ENCODE peak calls at places on chromosomes 5 and 9, in nine cellular contexts. P is kidney epithelial cell, B is IMR-90, H is left ventricle myocardium inferior, Y is OCI-LY7, J is cardiac fibroblast, S is spleen, Z is tibial nerve, R is lower leg skin. N is an unnamed sample.

GRCh38 chr9:34985311-34985899 is 4.1 kb upstream of the DNAJB5 start:
- DNase-seq in P (no peak), B (peak), H (peak), Y (peak), J (peak), S (peak), Z (no peak), R (peak), N (peak)

GRCh38 chr5:153896117-153896516 is 142.6 kb downstream of the FAM114A2 start:
- DNase-seq in P (no peak), B (peak), H (no peak), Y (no peak), J (peak), S (no peak), Z (no peak), R (no peak), N (peak)

GRCh38 chr5:113359419-113359818 is 75.4 kb downstream of the TSSK1B start:
- DNase-seq in P (no peak), B (peak), H (no peak), Y (no peak), J (no peak), S (no peak), Z (no peak), R (no peak), N (no peak)

GRCh38 chr9:36716496-36716895 is 143.8 kb downstream of the MELK start:
- DNase-seq in P (no peak), B (peak), H (no peak), Y (no peak), J (no peak), S (no peak), Z (no peak), R (no peak), N (no peak)

GRCh38 chr5:113109344-113109743 is 132.7 kb downstream of the DCP2 start:
- DNase-seq in P (no peak), B (no peak), H (no peak), Y (no peak), J (no peak), S (no peak), Z (no peak), R (no peak), N (no peak)

GRCh38 chr5:61519728-61520277 is 187.7 kb downstream of the ZSWIM6 start:
- DNase-seq in P (no peak), B (no peak), H (no peak), Y (no peak), J (no peak), S (no peak), Z (no peak), R (no peak), N (no peak)

GRCh38 chr5:27854243-27854852 is 816.0 kb upstream of the CDH9 start:
- DNase-seq in P (no peak), B (no peak), H (no peak), Y (no peak), J (no peak), S (no peak), Z (no peak), R (no peak), N (peak)

GRCh38 chr9:36922548-36922947 is 111.5 kb downstream of the PAX5 start:
- DNase-seq in P (no peak), B (no peak), H (no peak), Y (no peak), J (peak), S (no peak), Z (no peak), R (no peak), N (peak)

GRCh38 chr5:31232273-31232888 is 38.9 kb downstream of the CDH6 start:
- DNase-seq in P (no peak), B (peak), H (no peak), Y (peak), J (peak), S (no peak), Z (no peak), R (no peak), N (peak)

GRCh38 chr9:136740971-136741884 is 1.5 kb downstream of the LCN10 start:
- DNase-seq in P (no peak), B (peak), H (peak), Y (no peak), J (no peak), S (no peak), Z (no peak), R (no peak), N (no peak)

GRCh38 chr9:37859043-37859442 is 44.9 kb downstream of the SLC25A51 start:
- DNase-seq in P (no peak), B (peak), H (no peak), Y (no peak), J (peak), S (no peak), Z (no peak), R (no peak), N (peak)

GRCh38 chr5:119532637-119533036 is 80.3 kb downstream of the HSD17B4 start:
- DNase-seq in P (no peak), B (peak), H (no peak), Y (no peak), J (no peak), S (no peak), Z (no peak), R (no peak), N (no peak)

GRCh38 chr5:95746194-95746593 is 15.1 kb downstream of the RHOBTB3 start:
- DNase-seq in P (no peak), B (no peak), H (no peak), Y (no peak), J (no peak), S (no peak), Z (no peak), R (no peak), N (no peak)

GRCh38 chr5:96316487-96316886 is 116.6 kb downstream of the PCSK1 start:
- DNase-seq in P (no peak), B (no peak), H (no peak), Y (no peak), J (no peak), S (no peak), Z (no peak), R (no peak), N (no peak)

GRCh38 chr5:160158087-160158486 is 38.8 kb upstream of the PWWP2A start:
- DNase-seq in P (no peak), B (no peak), H (no peak), Y (peak), J (no peak), S (no peak), Z (no peak), R (no peak), N (no peak)

GRCh38 chr9:35656841-35657326 is 935 bp downstream of the RMRP start:
- DNase-seq in P (no peak), B (no peak), H (no peak), Y (no peak), J (no peak), S (no peak), Z (no peak), R (no peak), N (no peak)

GRCh38 chr9:135342206-135343130 is 137.1 kb upstream of the PPP1R26 start:
- DNase-seq in P (no peak), B (no peak), H (no peak), Y (no peak), J (no peak), S (peak), Z (no peak), R (no peak), N (no peak)

GRCh38 chr9:111601237-111602018 is 2.0 kb upstream of the PTGR1 start:
- DNase-seq in P (no peak), B (peak), H (no peak), Y (no peak), J (peak), S (no peak), Z (no peak), R (no peak), N (no peak)

GRCh38 chr9:135240871-135241311 is 153.4 kb downstream of the OLFM1 start:
- DNase-seq in P (no peak), B (no peak), H (no peak), Y (no peak), J (no peak), S (peak), Z (no peak), R (no peak), N (no peak)

GRCh38 chr5:68148096-68148495 is 67.5 kb upstream of the PIK3R1 start:
- DNase-seq in P (no peak), B (no peak), H (no peak), Y (no peak), J (no peak), S (no peak), Z (no peak), R (no peak), N (no peak)

GRCh38 chr9:33687779-33688178 is 107.6 kb upstream of the PRSS3 start:
- DNase-seq in P (no peak), B (peak), H (no peak), Y (no peak), J (no peak), S (no peak), Z (no peak), R (no peak), N (no peak)

GRCh38 chr9:124020520-124021384 is 9.2 kb downstream of the LHX2 start:
- DNase-seq in P (no peak), B (no peak), H (no peak), Y (no peak), J (no peak), S (no peak), Z (no peak), R (no peak), N (no peak)

GRCh38 chr5:146188358-146188757 is 5.9 kb upstream of the LARS1 start:
- DNase-seq in P (peak), B (peak), H (no peak), Y (no peak), J (peak), S (no peak), Z (no peak), R (no peak), N (peak)

GRCh38 chr9:133991964-133992779 is at the start of gene VAV2:
- DNase-seq in P (no peak), B (peak), H (peak), Y (peak), J (peak), S (peak), Z (no peak), R (peak), N (peak)

GRCh38 chr5:172716796-172717313 is 54.1 kb downstream of the DUSP1 start:
- DNase-seq in P (peak), B (peak), H (peak), Y (peak), J (peak), S (peak), Z (peak), R (peak), N (peak)

GRCh38 chr9:27599102-27599501 is 25.8 kb upstream of the C9orf72 start:
- DNase-seq in P (no peak), B (no peak), H (no peak), Y (no peak), J (peak), S (no peak), Z (no peak), R (no peak), N (no peak)

GRCh38 chr9:115209601-115210306 is 91.8 kb upstream of the TNC start:
- DNase-seq in P (peak), B (peak), H (no peak), Y (no peak), J (no peak), S (no peak), Z (no peak), R (no peak), N (peak)

GRCh38 chr5:179314606-179315355 is 30.5 kb downstream of the ADAMTS2 start:
- DNase-seq in P (no peak), B (no peak), H (peak), Y (no peak), J (no peak), S (peak), Z (no peak), R (peak), N (no peak)

GRCh38 chr9:132982508-132982907 is 4.0 kb downstream of the GFI1B start:
- DNase-seq in P (no peak), B (no peak), H (no peak), Y (no peak), J (no peak), S (no peak), Z (no peak), R (no peak), N (no peak)

GRCh38 chr5:38115318-38115827 is 143.0 kb upstream of the EGFLAM start:
- DNase-seq in P (no peak), B (no peak), H (no peak), Y (no peak), J (no peak), S (no peak), Z (no peak), R (no peak), N (no peak)

GRCh38 chr5:82364497-82364896 is 86.3 kb upstream of the RPS23 start:
- DNase-seq in P (no peak), B (peak), H (no peak), Y (no peak), J (peak), S (no peak), Z (no peak), R (no peak), N (peak)

GRCh38 chr9:123611228-123611627 is 255.2 kb downstream of the CRB2 start:
- DNase-seq in P (no peak), B (peak), H (no peak), Y (no peak), J (no peak), S (no peak), Z (no peak), R (no peak), N (peak)

GRCh38 chr5:173981362-173981761 is 7.6 kb upstream of the C5orf47 start:
- DNase-seq in P (no peak), B (no peak), H (no peak), Y (no peak), J (no peak), S (no peak), Z (no peak), R (no peak), N (no peak)

GRCh38 chr5:173988554-173989431 is at the start of gene C5orf47:
- DNase-seq in P (no peak), B (no peak), H (no peak), Y (no peak), J (no peak), S (no peak), Z (no peak), R (no peak), N (no peak)

GRCh38 chr5:173989432-173990082 is 587 bp downstream of the C5orf47 start:
- DNase-seq in P (no peak), B (no peak), H (no peak), Y (peak), J (no peak), S (no peak), Z (no peak), R (no peak), N (no peak)

DNA sequence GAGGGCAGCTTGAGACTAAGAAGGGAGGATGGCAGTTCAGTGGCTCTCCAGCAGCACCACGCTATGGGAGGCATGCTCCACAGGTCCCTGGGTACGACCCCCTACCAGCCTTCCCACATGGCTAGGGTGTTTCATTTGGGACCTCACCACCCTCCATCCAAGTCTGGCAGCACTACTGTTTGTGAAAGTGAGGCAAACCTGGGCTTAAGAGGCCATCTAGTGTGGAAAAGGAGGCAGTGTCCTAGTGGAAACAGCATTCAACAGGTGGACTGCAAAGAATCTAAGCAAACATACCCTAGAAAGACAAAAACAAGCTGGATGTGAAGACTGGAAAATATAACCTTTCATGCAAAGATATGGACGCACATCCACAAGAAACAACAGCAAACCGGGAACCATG is 4.8 kb upstream of the C5orf47 start:
- DNase-seq in P (no peak), B (peak), H (no peak), Y (peak), J (peak), S (no peak), Z (no peak), R (no peak), N (peak)
- TF ChIP-seq CTCF in P (peak), B (peak), H (peak), Y (peak), J (peak), S (no peak), Z (no peak), R (no peak), N (peak)

DNA sequence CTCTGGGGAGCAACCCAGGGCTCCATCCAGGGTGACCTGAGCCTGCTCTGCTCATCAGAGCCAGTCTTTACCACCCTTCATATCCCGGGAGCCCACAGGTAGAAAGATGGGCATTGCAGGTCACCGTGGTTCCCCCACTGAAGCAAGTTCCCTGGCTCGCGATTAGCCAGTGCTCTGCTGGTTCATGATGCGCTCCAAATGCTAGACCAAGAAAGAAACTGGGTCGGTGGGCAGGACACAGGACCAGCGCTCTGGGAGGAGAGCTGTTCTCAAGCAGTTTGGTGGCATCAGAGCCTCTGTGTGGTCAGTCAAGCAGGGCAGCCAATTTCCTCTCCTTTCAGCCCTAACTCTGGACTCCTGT is 156.5 kb downstream of the RGS3 start:
- DNase-seq in P (no peak), B (no peak), H (no peak), Y (no peak), J (no peak), S (peak), Z (no peak), R (peak), N (no peak)
- H3K4me3 ChIP-seq in P (peak), B (no peak), H (peak), Y (no peak), J (no peak), S (no peak), Z (no peak), R (no peak), N (no peak)

GRCh38 chr5:11903614-11904269 is 504 bp downstream of the CTNND2 start:
- DNase-seq in P (no peak), B (no peak), H (no peak), Y (no peak), J (peak), S (peak), Z (no peak), R (no peak), N (peak)
- TF ChIP-seq CTCF in P (no peak), B (no peak), H (no peak), Y (no peak), J (no peak), S (no peak), Z (no peak), R (no peak), N (no peak)

GRCh38 chr5:132746592-132747063 is 598 bp upstream of the CCNI2 start:
- DNase-seq in P (peak), B (no peak), H (no peak), Y (peak), J (peak), S (no peak), Z (no peak), R (no peak), N (no peak)

GRCh38 chr5:132749506-132749905 is 2.3 kb downstream of the CCNI2 start:
- DNase-seq in P (no peak), B (no peak), H (no peak), Y (no peak), J (no peak), S (no peak), Z (no peak), R (no peak), N (no peak)

GRCh38 chr5:132747064-132747692 is at the start of gene CCNI2:
- DNase-seq in P (no peak), B (no peak), H (no peak), Y (no peak), J (no peak), S (peak), Z (no peak), R (no peak), N (no peak)

GRCh38 chr5:132747693-132748440 is 641 bp downstream of the CCNI2 start:
- DNase-seq in P (no peak), B (no peak), H (no peak), Y (no peak), J (no peak), S (peak), Z (no peak), R (no peak), N (no peak)

GRCh38 chr5:132748522-132749000 is 1.3 kb downstream of the CCNI2 start:
- DNase-seq in P (no peak), B (no peak), H (no peak), Y (no peak), J (no peak), S (no peak), Z (no peak), R (no peak), N (no peak)
- H3K4me3 ChIP-seq in P (no peak), B (no peak), H (no peak), Y (no peak), J (no peak), S (no peak), Z (no peak), R (no peak), N (no peak)

GRCh38 chr9:366620-367019 is 152.0 kb downstream of the DOCK8 start:
- DNase-seq in P (no peak), B (no peak), H (no peak), Y (no peak), J (no peak), S (no peak), Z (no peak), R (no peak), N (no peak)
- TF ChIP-seq CTCF in P (no peak), B (no peak), H (no peak), Y (no peak), J (no peak), S (no peak), Z (no peak), R (no peak), N (no peak)